ENCODE peak calls at places on chromosomes 5 and 9, in six cellular contexts. One of them, this sample, is unnamed.

GRCh38 chr9:121771851-121772599 is 120.6 kb downstream of the DAB2IP start:
- DNase-seq in heart right ventricle: no peak
- DNase-seq in heart left ventricle: peak
- DNase-seq in omental fat pad: no peak
- DNase-seq in mammary epithelial cell: no peak
- DNase-seq in cardiac fibroblast: no peak
- DNase-seq in this sample: no peak

GRCh38 chr9:88808019-88808656 is 183.1 kb upstream of the S1PR3 start:
- DNase-seq in heart right ventricle: no peak
- DNase-seq in omental fat pad: no peak
- DNase-seq in cardiac fibroblast: peak
- DNase-seq in heart left ventricle: no peak
- DNase-seq in mammary epithelial cell: no peak
- DNase-seq in this sample: no peak

GRCh38 chr9:112323378-112323854 is 10.0 kb downstream of the PTBP3 start:
- DNase-seq in heart right ventricle: no peak
- DNase-seq in omental fat pad: no peak
- DNase-seq in mammary epithelial cell: no peak
- DNase-seq in heart left ventricle: no peak
- DNase-seq in cardiac fibroblast: no peak
- DNase-seq in this sample: no peak

GRCh38 chr5:12570688-12571087 is 666.4 kb upstream of the CTNND2 start:
- DNase-seq in mammary epithelial cell: no peak
- DNase-seq in heart left ventricle: no peak
- DNase-seq in cardiac fibroblast: no peak
- DNase-seq in omental fat pad: no peak
- DNase-seq in heart right ventricle: no peak
- DNase-seq in this sample: no peak

GRCh38 chr5:67305913-67306710 is 109.5 kb upstream of the CD180 start:
- DNase-seq in omental fat pad: no peak
- DNase-seq in mammary epithelial cell: peak
- DNase-seq in heart right ventricle: no peak
- DNase-seq in cardiac fibroblast: peak
- DNase-seq in heart left ventricle: no peak
- DNase-seq in this sample: no peak

GRCh38 chr9:80376180-80376579 is 804.4 kb downstream of the TLE4 start:
- DNase-seq in omental fat pad: no peak
- DNase-seq in heart right ventricle: no peak
- DNase-seq in cardiac fibroblast: no peak
- DNase-seq in mammary epithelial cell: no peak
- DNase-seq in heart left ventricle: no peak
- DNase-seq in this sample: no peak

GRCh38 chr9:136743639-136744211 is 985 bp upstream of the LCN10 start:
- DNase-seq in omental fat pad: no peak
- DNase-seq in cardiac fibroblast: no peak
- DNase-seq in heart left ventricle: no peak
- DNase-seq in heart right ventricle: no peak
- DNase-seq in mammary epithelial cell: no peak
- DNase-seq in this sample: no peak

GRCh38 chr5:82991678-82992323 is 85.4 kb downstream of the TMEM167A start:
- DNase-seq in mammary epithelial cell: no peak
- DNase-seq in heart right ventricle: no peak
- DNase-seq in cardiac fibroblast: no peak
- DNase-seq in omental fat pad: no peak
- DNase-seq in heart left ventricle: no peak
- DNase-seq in this sample: no peak

GRCh38 chr9:21709464-21710058 is 92.9 kb upstream of the MTAP start:
- DNase-seq in mammary epithelial cell: peak
- DNase-seq in omental fat pad: peak
- DNase-seq in heart left ventricle: no peak
- DNase-seq in heart right ventricle: peak
- DNase-seq in cardiac fibroblast: peak
- DNase-seq in this sample: no peak

DNA sequence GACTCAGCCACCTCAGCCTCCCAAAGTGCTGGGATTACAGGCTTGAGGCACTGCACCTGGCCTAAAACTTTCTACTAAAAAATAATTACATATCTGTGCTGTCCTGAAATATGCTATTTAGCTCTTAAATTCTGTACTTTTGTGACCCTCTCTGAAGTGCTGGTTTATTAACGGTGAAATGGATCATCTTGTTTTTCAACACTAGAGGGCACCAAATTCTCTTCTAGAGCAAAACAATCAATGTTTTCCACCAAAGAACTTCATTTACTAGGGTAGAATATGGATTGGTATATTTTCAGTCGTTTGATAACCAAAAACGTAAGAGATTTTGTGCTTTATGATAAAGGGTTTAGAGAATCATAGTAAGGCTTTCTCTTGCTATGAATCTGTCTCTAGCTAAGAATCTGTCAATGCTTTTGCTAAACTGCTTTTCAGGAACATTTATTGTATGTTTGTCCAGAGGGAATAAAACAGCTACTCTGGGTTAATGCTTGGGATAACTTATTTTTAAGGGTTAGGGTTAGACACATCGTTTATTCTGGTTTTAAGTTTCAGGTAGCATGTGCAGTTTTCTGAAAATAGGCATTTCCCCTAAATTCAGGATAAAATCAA is 63.6 kb downstream of the RNF180 start:
- DNase-seq in mammary epithelial cell: peak
- DNase-seq in heart right ventricle: no peak
- DNase-seq in omental fat pad: no peak
- DNase-seq in heart left ventricle: no peak
- DNase-seq in cardiac fibroblast: peak
- DNase-seq in this sample: no peak
- TF ChIP-seq CTCF in mammary epithelial cell: peak
- TF ChIP-seq CTCF in heart right ventricle: peak
- TF ChIP-seq CTCF in omental fat pad: no peak
- TF ChIP-seq CTCF in heart left ventricle: peak
- TF ChIP-seq CTCF in cardiac fibroblast: peak
- TF ChIP-seq CTCF in this sample: peak

GRCh38 chr9:117160254-117160653 is 254.6 kb downstream of the ASTN2 start:
- DNase-seq in heart right ventricle: no peak
- DNase-seq in mammary epithelial cell: no peak
- DNase-seq in cardiac fibroblast: no peak
- DNase-seq in omental fat pad: no peak
- DNase-seq in heart left ventricle: no peak
- DNase-seq in this sample: no peak
- TF ChIP-seq CTCF in heart right ventricle: peak
- TF ChIP-seq CTCF in mammary epithelial cell: peak
- TF ChIP-seq CTCF in cardiac fibroblast: peak
- TF ChIP-seq CTCF in omental fat pad: no peak
- TF ChIP-seq CTCF in heart left ventricle: no peak
- TF ChIP-seq CTCF in this sample: no peak

GRCh38 chr9:36862206-36863145 is 171.6 kb downstream of the PAX5 start:
- DNase-seq in cardiac fibroblast: peak
- DNase-seq in omental fat pad: no peak
- DNase-seq in mammary epithelial cell: peak
- DNase-seq in heart left ventricle: no peak
- DNase-seq in heart right ventricle: no peak
- DNase-seq in this sample: peak
- TF ChIP-seq CTCF in cardiac fibroblast: peak
- TF ChIP-seq CTCF in omental fat pad: no peak
- TF ChIP-seq CTCF in mammary epithelial cell: peak
- TF ChIP-seq CTCF in heart left ventricle: peak
- TF ChIP-seq CTCF in heart right ventricle: peak
- TF ChIP-seq CTCF in this sample: peak

GRCh38 chr5:135203019-135203418 is 169.0 kb upstream of the PITX1 start:
- DNase-seq in heart right ventricle: no peak
- DNase-seq in mammary epithelial cell: no peak
- DNase-seq in cardiac fibroblast: no peak
- DNase-seq in omental fat pad: no peak
- DNase-seq in heart left ventricle: no peak
- DNase-seq in this sample: no peak

GRCh38 chr5:135205616-135206349 is 171.8 kb upstream of the PITX1 start:
- DNase-seq in mammary epithelial cell: no peak
- DNase-seq in heart right ventricle: no peak
- DNase-seq in cardiac fibroblast: no peak
- DNase-seq in heart left ventricle: no peak
- DNase-seq in omental fat pad: no peak
- DNase-seq in this sample: no peak

GRCh38 chr5:135204151-135204600 is 170.1 kb upstream of the PITX1 start:
- DNase-seq in heart right ventricle: no peak
- DNase-seq in omental fat pad: no peak
- DNase-seq in heart left ventricle: no peak
- DNase-seq in cardiac fibroblast: no peak
- DNase-seq in mammary epithelial cell: no peak
- DNase-seq in this sample: no peak

GRCh38 chr5:135206862-135207261 is 172.8 kb upstream of the PITX1 start:
- DNase-seq in heart left ventricle: no peak
- DNase-seq in cardiac fibroblast: no peak
- DNase-seq in omental fat pad: no peak
- DNase-seq in heart right ventricle: no peak
- DNase-seq in mammary epithelial cell: no peak
- DNase-seq in this sample: peak

GRCh38 chr5:135203593-135204036 is 169.6 kb upstream of the PITX1 start:
- DNase-seq in heart left ventricle: no peak
- DNase-seq in heart right ventricle: no peak
- DNase-seq in cardiac fibroblast: no peak
- DNase-seq in omental fat pad: no peak
- DNase-seq in mammary epithelial cell: no peak
- DNase-seq in this sample: no peak
- TF ChIP-seq CTCF in heart left ventricle: no peak
- TF ChIP-seq CTCF in heart right ventricle: peak
- TF ChIP-seq CTCF in cardiac fibroblast: peak
- TF ChIP-seq CTCF in omental fat pad: no peak
- TF ChIP-seq CTCF in mammary epithelial cell: peak
- TF ChIP-seq CTCF in this sample: no peak

GRCh38 chr5:141245250-141245717 is at the start of gene PCDHB15:
- DNase-seq in heart left ventricle: peak
- DNase-seq in mammary epithelial cell: peak
- DNase-seq in cardiac fibroblast: peak
- DNase-seq in heart right ventricle: peak
- DNase-seq in omental fat pad: no peak
- DNase-seq in this sample: no peak
- TF ChIP-seq CTCF in heart left ventricle: peak
- TF ChIP-seq CTCF in mammary epithelial cell: no peak
- TF ChIP-seq CTCF in cardiac fibroblast: no peak
- TF ChIP-seq CTCF in heart right ventricle: peak
- TF ChIP-seq CTCF in omental fat pad: no peak
- TF ChIP-seq CTCF in this sample: no peak